ENCODE peak calls at places on chromosomes 12 and 14, in nine cellular contexts. M is fibroblast of lung; D is Panc1; Z is PC-9; T is stomach; P is lower lobe of right lung; Y is thoracic aorta; U is tibial nerve; X is CD4-positive, CD25-positive, alpha-beta regulatory T cell. V is an unnamed sample. For H3K4me1, the result is how much of the 10 kb centered on the place peaks cover.

GRCh38 chr12:62370189-62370588 is 96.4 kb upstream of the MON2 start:
- DNase-seq in T (no peak), Y (no peak), M (no peak), Z (no peak), U (no peak), X (no peak), D (no peak), P (no peak), V (no peak)

GRCh38 chr14:95313707-95314106 is 6.0 kb downstream of the CLMN start:
- DNase-seq in D (no peak), P (peak), U (peak), Z (peak), X (no peak), T (peak), M (peak), Y (no peak), V (peak)

GRCh38 chr14:65446159-65446558 is 33.6 kb downstream of the FUT8 start:
- DNase-seq in X (no peak), M (peak), P (no peak), T (no peak), Y (no peak), Z (peak), U (no peak), D (no peak), V (no peak)

GRCh38 chr14:36941783-36942521 is 230.5 kb downstream of the SLC25A21 start:
- DNase-seq in U (peak), D (peak), M (peak), T (peak), Y (no peak), P (peak), Z (peak), X (peak), V (peak)

GRCh38 chr14:69716483-69717187 is 50.3 kb upstream of the SRSF5 start:
- DNase-seq in P (no peak), T (no peak), Y (no peak), M (peak), Z (no peak), X (no peak), U (no peak), D (no peak), V (no peak)

GRCh38 chr14:102279688-102280348 is 25.1 kb downstream of the MOK start:
- DNase-seq in U (no peak), T (no peak), M (peak), P (no peak), X (no peak), Y (no peak), Z (peak), D (peak), V (no peak)

GRCh38 chr12:100842156-100842555 is 47.6 kb downstream of the ANO4 start:
- DNase-seq in Y (no peak), D (no peak), P (no peak), T (no peak), X (no peak), Z (no peak), U (no peak), M (peak), V (no peak)

GRCh38 chr12:110366474-110367208 is 36.9 kb downstream of the ANAPC7 start:
- DNase-seq in Z (no peak), Y (no peak), U (no peak), P (no peak), D (no peak), M (no peak), X (no peak), T (no peak), V (no peak)

GRCh38 chr14:69547701-69548348 is 26.8 kb downstream of the CCDC177 start:
- DNase-seq in X (no peak), T (no peak), Z (no peak), P (no peak), Y (no peak), M (peak), U (no peak), D (no peak), V (no peak)

GRCh38 chr14:92783813-92784431 is 10.2 kb upstream of the GOLGA5 start:
- DNase-seq in Y (no peak), Z (peak), M (peak), X (peak), P (no peak), T (no peak), U (no peak), D (peak), V (no peak)

GRCh38 chr12:127929172-127929571 is 337.8 kb upstream of the TMEM132C start:
- DNase-seq in Z (no peak), T (no peak), U (no peak), X (no peak), D (no peak), M (no peak), Y (no peak), P (no peak), V (no peak)

GRCh38 chr12:54988402-54989054 is 4.0 kb upstream of the TESPA1 start:
- DNase-seq in M (peak), U (peak), X (no peak), Z (no peak), P (peak), D (no peak), T (peak), Y (no peak), V (peak)

GRCh38 chr14:50957296-50957695 is 13.0 kb upstream of the PYGL start:
- DNase-seq in M (peak), U (no peak), P (no peak), Y (no peak), X (no peak), D (no peak), Z (no peak), T (no peak), V (no peak)

GRCh38 chr12:115922952-115923564 is 354.4 kb downstream of the MED13L start:
- DNase-seq in M (no peak), X (no peak), T (no peak), Z (peak), Y (no peak), D (no peak), U (no peak), P (no peak), V (no peak)

GRCh38 chr12:125403145-125403789 is 338.0 kb downstream of the AACS start:
- DNase-seq in P (no peak), Y (no peak), X (no peak), D (no peak), U (no peak), T (no peak), Z (no peak), M (peak), V (no peak)

GRCh38 chr12:3833670-3834310 is 39.4 kb downstream of the PARP11 start:
- DNase-seq in U (no peak), M (no peak), Z (no peak), P (no peak), T (no peak), X (no peak), Y (no peak), D (no peak), V (no peak)

GRCh38 chr14:71533396-71533795 is 398.8 kb upstream of the RGS6 start:
- DNase-seq in X (no peak), T (no peak), P (no peak), Y (no peak), U (no peak), M (peak), D (no peak), Z (no peak), V (no peak)
- H3K27ac ChIP-seq in X (no peak), T (no peak), P (no peak), Y (peak), U (peak), M (no peak), D (no peak), Z (no peak), V (no peak)

DNA sequence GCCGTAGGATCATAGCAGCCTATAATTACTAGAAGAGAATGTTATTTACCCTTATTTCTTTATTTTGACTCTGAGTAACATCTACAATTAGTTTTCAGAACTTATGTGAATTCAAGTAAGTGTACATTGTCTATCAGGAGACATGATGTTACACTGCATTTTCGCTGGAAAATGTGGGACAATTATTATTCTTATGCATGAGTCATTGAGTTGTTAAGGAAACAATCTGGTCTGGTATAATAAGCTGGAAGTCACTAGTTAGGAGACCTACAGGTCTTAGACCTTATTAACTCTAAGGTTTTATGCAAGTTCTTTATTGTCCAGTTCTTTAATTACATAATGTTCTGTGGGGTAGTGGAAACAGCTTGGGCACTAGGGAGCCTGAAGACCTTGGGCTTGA is 5.8 kb downstream of the KTN1 start:
- DNase-seq in T (no peak), Z (no peak), U (no peak), X (no peak), M (peak), Y (no peak), D (no peak), P (no peak), V (no peak)
- H3K4me1 ChIP-seq in T (under half), Z (half or more), U (half or more), X (under half), M (under half), Y (under half), D (half or more), P (half or more), V (under half)

GRCh38 chr12:58795825-58796224 is 124.5 kb downstream of the LRIG3 start:
- DNase-seq in M (no peak), X (no peak), U (no peak), Y (no peak), Z (no peak), D (no peak), T (no peak), P (no peak), V (no peak)
- H3K4me3 ChIP-seq in M (no peak), X (no peak), U (no peak), Y (no peak), Z (no peak), D (no peak), T (no peak), P (no peak), V (no peak)

DNA sequence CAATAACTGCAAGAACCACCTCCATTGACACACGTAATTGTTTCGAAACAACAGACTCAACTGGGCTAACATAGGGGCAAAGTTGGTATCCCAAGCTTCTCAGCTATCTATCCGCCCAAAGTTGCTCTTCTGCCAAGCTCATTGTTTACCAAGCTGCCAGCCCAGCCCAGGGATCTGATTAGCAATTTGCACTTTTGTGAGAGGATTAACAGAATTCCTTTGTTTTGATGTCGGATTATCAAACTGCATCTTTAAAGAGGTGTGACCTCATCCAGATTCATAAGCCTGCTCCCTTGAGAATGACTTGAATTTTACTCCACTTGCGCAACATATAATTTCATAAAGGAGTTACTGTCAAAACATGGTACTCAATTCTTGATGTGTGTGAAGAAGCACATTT is 430.7 kb upstream of the SOX5 start:
- DNase-seq in Z (no peak), U (no peak), X (no peak), Y (no peak), D (no peak), M (no peak), P (no peak), T (no peak), V (no peak)
- H3K27ac ChIP-seq in Z (no peak), U (no peak), X (no peak), Y (no peak), D (no peak), M (no peak), P (no peak), T (no peak), V (no peak)

GRCh38 chr14:100405752-100406455 is 82.8 kb downstream of the SLC25A47 start:
- DNase-seq in Z (no peak), U (no peak), Y (no peak), P (no peak), X (no peak), T (no peak), M (no peak), D (no peak), V (no peak)

GRCh38 chr14:100402631-100403030 is 79.5 kb downstream of the SLC25A47 start:
- DNase-seq in Y (no peak), D (no peak), X (no peak), P (no peak), T (no peak), M (peak), Z (no peak), U (no peak), V (no peak)

GRCh38 chr14:100406505-100407131 is 83.5 kb downstream of the SLC25A47 start:
- DNase-seq in Y (no peak), D (no peak), P (no peak), M (peak), X (peak), T (peak), Z (no peak), U (no peak), V (peak)

GRCh38 chr14:100403802-100404201 is 80.7 kb downstream of the SLC25A47 start:
- DNase-seq in M (no peak), D (no peak), Z (no peak), Y (no peak), T (no peak), U (no peak), X (no peak), P (no peak), V (no peak)

DNA sequence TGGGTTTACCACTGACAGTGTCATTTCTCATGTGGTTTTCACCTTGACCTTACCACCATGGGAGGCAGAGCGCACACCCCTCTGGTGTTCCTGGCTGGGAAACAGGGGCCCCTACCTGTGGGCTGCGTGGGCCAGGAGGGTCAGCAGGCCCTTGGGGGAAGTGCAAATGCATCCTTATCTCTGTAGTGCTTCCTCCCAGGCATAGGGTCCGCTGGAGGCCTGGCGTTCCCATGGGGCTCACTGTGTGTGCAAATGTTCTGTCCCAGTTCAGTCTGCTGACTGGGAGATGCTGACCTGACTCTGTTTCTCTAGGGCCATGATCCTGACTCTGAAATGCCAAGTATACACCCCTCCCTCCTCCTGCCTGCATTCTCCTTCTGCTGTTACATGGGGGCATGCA is 81.3 kb downstream of the SLC25A47 start:
- DNase-seq in P (no peak), D (no peak), U (no peak), X (no peak), T (no peak), Z (no peak), M (no peak), Y (no peak), V (no peak)
- H3K4me1 ChIP-seq in P (under half), D (under half), U (under half), X (under half), T (under half), Z (under half), M (under half), Y (under half), V (under half)

GRCh38 chr12:6644257-6644596 is 3.0 kb downstream of the ACRBP start:
- DNase-seq in P (no peak), Y (no peak), U (no peak), D (no peak), M (no peak), X (no peak), Z (no peak), T (no peak), V (no peak)
- H3K4me3 ChIP-seq in P (no peak), Y (no peak), U (no peak), D (no peak), M (no peak), X (no peak), Z (no peak), T (no peak), V (no peak)

V was measured in right lobe of liver.